ENCODE peak calls at places on chromosomes 2 and 18, in five cellular contexts. One of them, this sample, is unnamed.

GRCh38 chr2:168784993-168785392 is 17.4 kb upstream of the NOSTRIN start:
- DNase-seq in non-pigmented ciliary epithelial cell: no peak
- DNase-seq in stimulated activated CD4-positive, alpha-beta T cell treated with anti-CD3 and anti-CD28 coated beads, Interleukin-4, amount 100 ng/mL, for 4 hours: no peak
- DNase-seq in activated CD8-positive, alpha-beta memory T cell treated with anti-CD3 and anti-CD28 coated beads, Interleukin-2, amount 50 U/mL, for 48 hours: no peak
- DNase-seq in activated naive CD4-positive, alpha-beta T cell: no peak
- DNase-seq in this sample: no peak

GRCh38 chr2:238644095-238645081 is 203.5 kb upstream of the TWIST2 start:
- DNase-seq in activated naive CD4-positive, alpha-beta T cell: no peak
- DNase-seq in activated CD8-positive, alpha-beta memory T cell treated with anti-CD3 and anti-CD28 coated beads, Interleukin-2, amount 50 U/mL, for 48 hours: no peak
- DNase-seq in non-pigmented ciliary epithelial cell: peak
- DNase-seq in stimulated activated CD4-positive, alpha-beta T cell treated with anti-CD3 and anti-CD28 coated beads, Interleukin-4, amount 100 ng/mL, for 4 hours: no peak
- DNase-seq in this sample: no peak

GRCh38 chr2:191318729-191319078 is 73.5 kb downstream of the MYO1B start:
- DNase-seq in stimulated activated CD4-positive, alpha-beta T cell treated with anti-CD3 and anti-CD28 coated beads, Interleukin-4, amount 100 ng/mL, for 4 hours: no peak
- DNase-seq in non-pigmented ciliary epithelial cell: no peak
- DNase-seq in activated CD8-positive, alpha-beta memory T cell treated with anti-CD3 and anti-CD28 coated beads, Interleukin-2, amount 50 U/mL, for 48 hours: no peak
- DNase-seq in activated naive CD4-positive, alpha-beta T cell: no peak
- DNase-seq in this sample: no peak

GRCh38 chr2:160104115-160104514 is 41.7 kb upstream of the PLA2R1 start:
- DNase-seq in non-pigmented ciliary epithelial cell: no peak
- DNase-seq in activated naive CD4-positive, alpha-beta T cell: no peak
- DNase-seq in activated CD8-positive, alpha-beta memory T cell treated with anti-CD3 and anti-CD28 coated beads, Interleukin-2, amount 50 U/mL, for 48 hours: no peak
- DNase-seq in stimulated activated CD4-positive, alpha-beta T cell treated with anti-CD3 and anti-CD28 coated beads, Interleukin-4, amount 100 ng/mL, for 4 hours: no peak
- DNase-seq in this sample: no peak

GRCh38 chr2:28610583-28611201 is 114.8 kb downstream of the PLB1 start:
- DNase-seq in non-pigmented ciliary epithelial cell: peak
- DNase-seq in activated naive CD4-positive, alpha-beta T cell: no peak
- DNase-seq in activated CD8-positive, alpha-beta memory T cell treated with anti-CD3 and anti-CD28 coated beads, Interleukin-2, amount 50 U/mL, for 48 hours: peak
- DNase-seq in stimulated activated CD4-positive, alpha-beta T cell treated with anti-CD3 and anti-CD28 coated beads, Interleukin-4, amount 100 ng/mL, for 4 hours: no peak
- DNase-seq in this sample: no peak

GRCh38 chr18:2134364-2134763 is 436.9 kb downstream of the METTL4 start:
- DNase-seq in non-pigmented ciliary epithelial cell: no peak
- DNase-seq in activated CD8-positive, alpha-beta memory T cell treated with anti-CD3 and anti-CD28 coated beads, Interleukin-2, amount 50 U/mL, for 48 hours: no peak
- DNase-seq in activated naive CD4-positive, alpha-beta T cell: no peak
- DNase-seq in stimulated activated CD4-positive, alpha-beta T cell treated with anti-CD3 and anti-CD28 coated beads, Interleukin-4, amount 100 ng/mL, for 4 hours: no peak
- DNase-seq in this sample: no peak

GRCh38 chr2:134396493-134396892 is 142.6 kb downstream of the MGAT5 start:
- DNase-seq in activated CD8-positive, alpha-beta memory T cell treated with anti-CD3 and anti-CD28 coated beads, Interleukin-2, amount 50 U/mL, for 48 hours: no peak
- DNase-seq in non-pigmented ciliary epithelial cell: no peak
- DNase-seq in activated naive CD4-positive, alpha-beta T cell: no peak
- DNase-seq in stimulated activated CD4-positive, alpha-beta T cell treated with anti-CD3 and anti-CD28 coated beads, Interleukin-4, amount 100 ng/mL, for 4 hours: no peak
- DNase-seq in this sample: peak

GRCh38 chr2:235194351-235194750 is 242.5 kb downstream of the SH3BP4 start:
- DNase-seq in activated naive CD4-positive, alpha-beta T cell: no peak
- DNase-seq in activated CD8-positive, alpha-beta memory T cell treated with anti-CD3 and anti-CD28 coated beads, Interleukin-2, amount 50 U/mL, for 48 hours: no peak
- DNase-seq in non-pigmented ciliary epithelial cell: no peak
- DNase-seq in stimulated activated CD4-positive, alpha-beta T cell treated with anti-CD3 and anti-CD28 coated beads, Interleukin-4, amount 100 ng/mL, for 4 hours: no peak
- DNase-seq in this sample: no peak

GRCh38 chr2:26692814-26693286 is 328 bp downstream of the KCNK3 start:
- DNase-seq in stimulated activated CD4-positive, alpha-beta T cell treated with anti-CD3 and anti-CD28 coated beads, Interleukin-4, amount 100 ng/mL, for 4 hours: no peak
- DNase-seq in activated naive CD4-positive, alpha-beta T cell: no peak
- DNase-seq in activated CD8-positive, alpha-beta memory T cell treated with anti-CD3 and anti-CD28 coated beads, Interleukin-2, amount 50 U/mL, for 48 hours: no peak
- DNase-seq in non-pigmented ciliary epithelial cell: no peak
- DNase-seq in this sample: no peak

GRCh38 chr2:105907159-105907558 is 162.4 kb downstream of the NCK2 start:
- DNase-seq in activated naive CD4-positive, alpha-beta T cell: no peak
- DNase-seq in non-pigmented ciliary epithelial cell: no peak
- DNase-seq in stimulated activated CD4-positive, alpha-beta T cell treated with anti-CD3 and anti-CD28 coated beads, Interleukin-4, amount 100 ng/mL, for 4 hours: no peak
- DNase-seq in activated CD8-positive, alpha-beta memory T cell treated with anti-CD3 and anti-CD28 coated beads, Interleukin-2, amount 50 U/mL, for 48 hours: no peak
- DNase-seq in this sample: no peak

This sample was measured in breast epithelium.